ENCODE peak calls at places on chromosome 11, in four cellular contexts. B, S, E and P are unnamed samples.

GRCh38 chr11:36186340-36186739 is 102.9 kb downstream of the COMMD9 start:
- DNase-seq in B (peak), S (no peak), E (no peak), P (peak)

GRCh38 chr11:45048870-45049825 is 97.3 kb upstream of the PRDM11 start:
- DNase-seq in E (no peak), S (no peak), B (no peak), P (no peak)

GRCh38 chr11:62732830-62733229 is 4.5 kb downstream of the TTC9C start:
- DNase-seq in S (no peak), B (no peak), E (no peak), P (no peak)

GRCh38 chr11:2708151-2708581 is 8.4 kb upstream of the KCNQ1OT1 start:
- DNase-seq in S (no peak), B (no peak), E (peak), P (no peak)

GRCh38 chr11:1936781-1937615 is 10.1 kb upstream of the MRPL23 start:
- DNase-seq in S (no peak), B (no peak), E (peak), P (no peak)

GRCh38 chr11:61254403-61255025 is 13.5 kb downstream of the PGA5 start:
- DNase-seq in B (no peak), S (peak), E (peak), P (peak)

GRCh38 chr11:119277660-119278059 is 39.3 kb downstream of the MCAM start:
- DNase-seq in E (no peak), S (no peak), B (no peak), P (no peak)

GRCh38 chr11:59180168-59180567 is 8.2 kb downstream of the DTX4 start:
- DNase-seq in E (no peak), S (no peak), B (no peak), P (no peak)

GRCh38 chr11:128934926-128935325 is 7.7 kb downstream of the TP53AIP1 start:
- DNase-seq in S (no peak), B (no peak), E (no peak), P (no peak)

GRCh38 chr11:127675602-127676001 is 675.0 kb upstream of the KIRREL3 start:
- DNase-seq in E (no peak), S (no peak), B (no peak), P (no peak)

GRCh38 chr11:57530215-57530595 is 349 bp downstream of the TIMM10 start:
- DNase-seq in E (no peak), S (no peak), B (no peak), P (no peak)

GRCh38 chr11:107859459-107860239 is 1.1 kb upstream of the SLC35F2 start:
- DNase-seq in B (no peak), S (peak), E (peak), P (no peak)

GRCh38 chr11:120134106-120134930 is 3.6 kb downstream of the TRIM29 start:
- DNase-seq in S (peak), E (no peak), B (no peak), P (no peak)

GRCh38 chr11:12981879-12982531 is 27.1 kb upstream of the RASSF10 start:
- DNase-seq in E (no peak), S (no peak), B (no peak), P (no peak)

GRCh38 chr11:76793834-76794291 is 10.7 kb downstream of the TSKU start:
- DNase-seq in S (no peak), B (no peak), E (no peak), P (no peak)

GRCh38 chr11:57641011-57641410 is 8.7 kb downstream of the YPEL4 start:
- DNase-seq in S (no peak), E (no peak), B (no peak), P (no peak)

GRCh38 chr11:75031771-75032549 is 43.2 kb downstream of the NEU3 start:
- DNase-seq in B (no peak), E (peak), S (peak), P (peak)

GRCh38 chr11:124875943-124876817 is 10.9 kb downstream of the ROBO3 start:
- DNase-seq in E (peak), B (peak), S (peak), P (peak)

GRCh38 chr11:111977141-111978027 is 40.2 kb downstream of the DIXDC1 start:
- DNase-seq in E (peak), B (no peak), S (no peak), P (no peak)

GRCh38 chr11:55707029-55707428 is 45.0 kb downstream of the OR4C6 start:
- DNase-seq in E (no peak), S (no peak), B (peak), P (no peak)

GRCh38 chr11:14519692-14520085 is 497 bp downstream of the PSMA1 start:
- DNase-seq in B (no peak), S (no peak), E (no peak), P (no peak)

GRCh38 chr11:20511982-20512381 is 87.4 kb upstream of the SLC6A5 start:
- DNase-seq in S (no peak), E (no peak), B (no peak), P (no peak)

GRCh38 chr11:46710821-46711269 is 8.2 kb upstream of the F2 start:
- DNase-seq in B (peak), E (peak), S (no peak), P (peak)

GRCh38 chr11:106077609-106078517 is at the start of gene AASDHPPT:
- DNase-seq in B (no peak), E (no peak), S (no peak), P (no peak)

GRCh38 chr11:112219476-112220232 is 6.6 kb upstream of the PTS start:
- DNase-seq in E (no peak), S (peak), B (no peak), P (no peak)

GRCh38 chr11:83521647-83522596 is 235.8 kb upstream of the CCDC90B start:
- DNase-seq in B (no peak), S (no peak), E (no peak), P (peak)

GRCh38 chr11:87180743-87181142 is 143.0 kb downstream of the TMEM135 start:
- DNase-seq in S (no peak), E (no peak), B (peak), P (peak)

GRCh38 chr11:21411114-21411513 is 741.7 kb downstream of the NELL1 start:
- DNase-seq in E (no peak), S (no peak), B (no peak), P (no peak)

GRCh38 chr11:106482920-106483761 is 405.7 kb downstream of the AASDHPPT start:
- DNase-seq in B (no peak), E (no peak), S (no peak), P (no peak)

GRCh38 chr11:26696330-26696729 is 25.5 kb downstream of the SLC5A12 start:
- DNase-seq in S (no peak), E (no peak), B (no peak), P (no peak)

GRCh38 chr11:104609766-104610165 is 288.5 kb downstream of the CASP12 start:
- DNase-seq in E (no peak), S (no peak), B (no peak), P (no peak)

GRCh38 chr11:130418210-130418609 is 10.2 kb downstream of the ADAMTS8 start:
- DNase-seq in E (no peak), S (no peak), B (no peak), P (no peak)

GRCh38 chr11:92123540-92123939 is 101.1 kb upstream of the FAT3 start:
- DNase-seq in B (no peak), S (no peak), E (no peak), P (no peak)

GRCh38 chr11:1536065-1536843 is 35.8 kb downstream of the DUSP8 start:
- DNase-seq in B (no peak), S (no peak), E (peak), P (no peak)

GRCh38 chr11:2134022-2135010 is 4.9 kb downstream of the IGF2 start:
- DNase-seq in S (no peak), B (no peak), E (peak), P (no peak)

GRCh38 chr11:34890812-34891211 is 25.4 kb downstream of the APIP start:
- DNase-seq in S (no peak), E (no peak), B (no peak), P (no peak)
- TF ChIP-seq CTCF in S (peak), E (peak), B (peak), P (peak)

GRCh38 chr11:82194521-82194920 is 539.1 kb downstream of the FAM181B start:
- DNase-seq in E (no peak), B (no peak), S (no peak), P (no peak)
- TF ChIP-seq CTCF in E (no peak), B (no peak), S (no peak), P (no peak)

GRCh38 chr11:16794047-16794818 is 55.8 kb downstream of the C11orf58 start:
- DNase-seq in E (no peak), B (no peak), S (no peak), P (no peak)
- TF ChIP-seq CTCF in E (no peak), B (no peak), S (no peak), P (no peak)

GRCh38 chr11:69009441-69010211 is 3.4 kb downstream of the MRGPRF start:
- DNase-seq in E (no peak), B (no peak), S (no peak), P (no peak)
- TF ChIP-seq CTCF in E (no peak), B (no peak), S (no peak), P (no peak)

DNA sequence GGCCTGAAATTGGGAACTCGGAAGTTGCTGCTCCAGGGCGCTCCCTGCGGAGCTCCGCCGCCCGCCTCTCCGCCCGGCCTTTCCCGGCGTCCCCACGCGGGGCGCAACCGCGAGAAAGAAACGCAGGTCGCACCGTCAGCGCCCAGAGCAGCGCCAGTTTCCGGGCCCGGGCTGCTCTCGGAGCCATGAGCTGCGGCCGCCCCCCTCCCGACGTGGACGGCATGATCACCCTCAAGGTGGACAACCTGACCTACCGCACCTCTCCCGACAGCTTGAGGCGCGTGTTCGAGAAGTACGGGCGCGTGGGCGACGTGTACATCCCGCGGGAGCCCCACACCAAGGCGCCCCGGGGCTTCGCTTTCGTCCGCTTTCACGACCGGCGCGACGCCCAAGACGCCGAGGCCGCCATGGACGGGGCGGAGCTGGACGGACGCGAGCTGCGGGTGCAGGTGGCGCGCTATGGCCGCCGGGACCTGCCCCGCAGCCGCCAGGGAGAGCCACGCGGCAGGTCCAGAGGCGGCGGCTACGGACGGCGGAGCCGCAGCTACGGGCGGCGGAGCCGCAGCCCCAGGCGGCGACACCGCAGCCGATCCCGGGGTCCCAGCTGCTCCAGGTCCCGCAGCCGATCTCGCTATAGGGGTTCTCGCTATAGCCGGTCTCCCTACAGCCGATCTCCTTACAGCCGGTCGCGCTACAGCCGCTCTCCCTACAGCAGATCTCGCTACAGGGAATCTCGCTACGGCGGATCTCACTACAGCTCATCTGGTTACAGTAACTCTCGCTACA is 516 bp downstream of the SRSF8 start:
- DNase-seq in B (no peak), S (peak), E (peak), P (peak)
- TF ChIP-seq CTCF in B (peak), S (peak), E (peak), P (peak)